ENCODE peak calls at places on chromosome 22, in ten cellular contexts. R is LNCaP clone FGC, K is Peyer's patch, C is psoas muscle, I is activated T-helper 1 cell treated with Interleukin-2 at 50 U/mL for 16 hours, Q is aorta, U is GOT3, J is astrocyte of the spinal cord, A is fibroblast of lung, V is GM19239. D is an unnamed sample.
A peak's percentile ranks its signal among the peaks of the same experiment; 100 is the strongest.

GRCh38 chr22:17565986-17566687 is 2.8 kb downstream of the SLC25A18 start:
- DNase-seq in C (no peak), I (no peak), J (no peak), Q (no peak), U (no peak), R (no peak), K (no peak), V (no peak), A (no peak), D (no peak)

GRCh38 chr22:36469094-36469710 is 12.2 kb downstream of the TXN2 start:
- DNase-seq in C (no peak), I (no peak), V (no peak), Q (no peak), U (no peak), R (no peak), J (peak; percentile 21), K (no peak), A (no peak), D (no peak)

GRCh38 chr22:29773233-29773632 is 6.1 kb downstream of the UQCR10 start:
- DNase-seq in K (no peak), V (no peak), R (no peak), C (peak; percentile 58), Q (no peak), I (no peak), J (peak; percentile 50), A (no peak), U (no peak), D (no peak)

GRCh38 chr22:50200333-50201190 is at the start of gene SELENOO:
- DNase-seq in J (peak; percentile 87), Q (peak; percentile 98), A (peak; percentile 80), R (no peak), C (peak; percentile 96), K (peak; percentile 96), U (peak; percentile 72), I (peak; percentile 84), V (peak; percentile 100), D (peak; percentile 69)

GRCh38 chr22:25232301-25232700 is 12.9 kb downstream of the CRYBB2 start:
- DNase-seq in K (no peak), Q (no peak), V (no peak), U (no peak), C (no peak), I (no peak), A (peak; percentile 3), J (no peak), R (no peak), D (peak; percentile 11)

GRCh38 chr22:31715157-31715778 is 34.7 kb downstream of the PRR14L start:
- DNase-seq in C (no peak), J (no peak), V (no peak), A (no peak), R (peak; percentile 74), U (no peak), I (no peak), Q (no peak), K (no peak), D (no peak)

GRCh38 chr22:48782817-48783511 is 1044.7 kb downstream of the BRD1 start:
- DNase-seq in V (no peak), J (no peak), Q (no peak), A (no peak), I (no peak), K (no peak), C (no peak), R (no peak), U (no peak), D (no peak)

GRCh38 chr22:43826142-43827093 is 14.3 kb upstream of the EFCAB6 start:
- DNase-seq in C (no peak), K (peak; percentile 47), Q (peak; percentile 64), U (no peak), R (no peak), I (no peak), A (peak; percentile 86), V (no peak), J (peak; percentile 86), D (peak; percentile 87)

GRCh38 chr22:23522642-23523251 is 57.3 kb downstream of the IGLL1 start:
- DNase-seq in V (no peak), Q (no peak), C (no peak), R (no peak), A (no peak), K (no peak), U (no peak), I (no peak), J (peak; percentile 18), D (no peak)

GRCh38 chr22:41535244-41535643 is 9.0 kb downstream of the POLR3H start:
- DNase-seq in V (no peak), R (no peak), Q (no peak), U (no peak), K (no peak), J (no peak), C (no peak), I (no peak), A (no peak), D (no peak)

GRCh38 chr22:37267128-37267587 is 15.2 kb upstream of the CYTH4 start:
- DNase-seq in R (no peak), U (no peak), V (no peak), I (peak; percentile 61), C (no peak), J (no peak), K (peak; percentile 79), Q (peak; percentile 82), A (no peak), D (no peak)

GRCh38 chr22:35455529-35455928 is 55.6 kb downstream of the MCM5 start:
- DNase-seq in J (no peak), I (no peak), K (no peak), V (no peak), R (no peak), U (no peak), C (no peak), Q (no peak), A (no peak), D (no peak)

GRCh38 chr22:38831166-38831945 is 12.5 kb downstream of the NPTXR start:
- DNase-seq in V (no peak), A (peak; percentile 69), K (no peak), R (no peak), I (no peak), J (peak; percentile 37), U (no peak), C (no peak), Q (peak; percentile 46), D (no peak)

GRCh38 chr22:31742682-31743081 is 7.2 kb downstream of the PRR14L start:
- DNase-seq in Q (no peak), V (no peak), U (no peak), J (no peak), C (no peak), R (no peak), K (no peak), I (no peak), A (no peak), D (no peak)

GRCh38 chr22:39351689-39352214 is 2.0 kb downstream of the SYNGR1 start:
- DNase-seq in Q (no peak), I (no peak), J (peak; percentile 79), R (no peak), K (peak; percentile 76), A (no peak), V (no peak), C (no peak), U (no peak), D (no peak)

GRCh38 chr22:38069372-38070249 is 12.4 kb downstream of the PICK1 start:
- DNase-seq in C (peak; percentile 80), A (peak; percentile 42), U (no peak), Q (peak; percentile 95), K (no peak), R (no peak), I (no peak), J (peak; percentile 49), V (no peak), D (peak; percentile 39)

GRCh38 chr22:23896166-23896522 is 2.0 kb downstream of the MIF start:
- DNase-seq in U (no peak), J (no peak), R (no peak), C (no peak), A (no peak), Q (peak; percentile 68), V (no peak), I (no peak), K (no peak), D (no peak)

GRCh38 chr22:24841261-24841660 is 35.2 kb downstream of the SGSM1 start:
- DNase-seq in J (no peak), Q (no peak), R (peak; percentile 98), U (no peak), V (no peak), K (no peak), C (no peak), I (no peak), A (no peak), D (no peak)

GRCh38 chr22:24181088-24181995 is at the start of gene SUSD2:
- DNase-seq in V (no peak), Q (peak; percentile 82), I (no peak), U (no peak), R (no peak), C (peak; percentile 47), J (no peak), A (no peak), K (peak; percentile 72), D (no peak)

GRCh38 chr22:24716602-24717001 is 57.9 kb downstream of the PIWIL3 start:
- DNase-seq in Q (no peak), K (no peak), U (no peak), V (no peak), R (no peak), J (no peak), I (no peak), A (no peak), C (no peak), D (no peak)